ENCODE peak calls at places on chromosomes 11 and 22, in four cellular contexts. U is lower lobe of right lung, M is heart right ventricle, I is endodermal cell. W is an unnamed sample.

GRCh38 chr11:102647430-102647829 is 22.3 kb upstream of the MMP20 start:
- DNase-seq in M (no peak), I (no peak), U (no peak), W (no peak)

GRCh38 chr11:67279589-67280340 is 9.3 kb upstream of the ANKRD13D start:
- DNase-seq in U (peak; percentile 29), I (no peak), M (no peak), W (no peak)

GRCh38 chr11:76669901-76670474 is 559 bp downstream of the LRRC32 start:
- DNase-seq in I (peak; percentile 56), M (peak; percentile 51), U (peak; percentile 41), W (peak; percentile 47)

GRCh38 chr11:109854696-109855095 is 238.5 kb upstream of the ZC3H12C start:
- DNase-seq in U (no peak), I (no peak), M (no peak), W (no peak)

GRCh38 chr11:36142439-36142838 is 146.8 kb downstream of the COMMD9 start:
- DNase-seq in U (no peak), M (no peak), I (no peak), W (no peak)

GRCh38 chr11:119780264-119780953 is 51.4 kb upstream of the NECTIN1 start:
- DNase-seq in U (peak; percentile 17), I (no peak), M (peak; percentile 67), W (no peak)

GRCh38 chr11:1763336-1763795 is 361 bp downstream of the CTSD start:
- DNase-seq in I (no peak), M (no peak), U (no peak), W (no peak)

GRCh38 chr11:25943031-25943430 is 388.9 kb upstream of the ANO3 start:
- DNase-seq in I (no peak), U (no peak), M (no peak), W (no peak)

GRCh38 chr11:12889243-12889642 is 119.9 kb upstream of the RASSF10 start:
- DNase-seq in I (no peak), M (peak; percentile 38), U (peak; percentile 55), W (no peak)

GRCh38 chr11:24312464-24313238 is 184.2 kb upstream of the LUZP2 start:
- DNase-seq in M (no peak), U (no peak), I (no peak), W (no peak)

GRCh38 chr11:124837491-124837856 is 27.8 kb upstream of the ROBO3 start:
- DNase-seq in M (peak; percentile 20), U (no peak), I (peak; percentile 72), W (peak; percentile 57)

GRCh38 chr22:50620861-50621490 is 7.0 kb downstream of the ARSA start:
- DNase-seq in I (no peak), M (no peak), U (no peak), W (no peak)

GRCh38 chr22:20244744-20245576 is 23.2 kb downstream of the RTN4R start:
- DNase-seq in M (no peak), U (no peak), I (no peak), W (no peak)

GRCh38 chr11:46738887-46739286 is 19.9 kb downstream of the F2 start:
- DNase-seq in M (no peak), I (no peak), U (no peak), W (no peak)

GRCh38 chr11:35223429-35223828 is 84.5 kb downstream of the CD44 start:
- DNase-seq in M (no peak), U (no peak), I (no peak), W (peak; percentile 38)

GRCh38 chr11:117286588-117286987 is 4.6 kb upstream of the BACE1-AS start:
- DNase-seq in U (no peak), I (peak; percentile 8), M (no peak), W (no peak)

GRCh38 chr11:38835986-38836385 is 2237.9 kb upstream of the RAG2 start:
- DNase-seq in M (no peak), I (no peak), U (no peak), W (no peak)

GRCh38 chr11:122763108-122763507 is 75.2 kb upstream of the CRTAM start:
- DNase-seq in M (no peak), U (no peak), I (no peak), W (no peak)

GRCh38 chr11:38446336-38446735 is 1848.3 kb upstream of the RAG2 start:
- DNase-seq in U (no peak), I (no peak), M (no peak), W (peak; percentile 9)

GRCh38 chr22:36197065-36197440 is 4.6 kb downstream of the APOL4 start:
- DNase-seq in U (no peak), I (peak; percentile 92), M (peak; percentile 74), W (peak; percentile 85)

GRCh38 chr11:117071344-117071787 is 26.9 kb downstream of the SIK3 start:
- DNase-seq in I (no peak), M (peak; percentile 51), U (no peak), W (no peak)

GRCh38 chr11:128767518-128767917 is 73.6 kb downstream of the FLI1 start:
- DNase-seq in I (no peak), M (no peak), U (no peak), W (no peak)

GRCh38 chr11:76677010-76677771 is 6.6 kb upstream of the LRRC32 start:
- DNase-seq in U (no peak), I (no peak), M (no peak), W (no peak)

GRCh38 chr11:12725863-12726666 is 51.8 kb downstream of the TEAD1 start:
- DNase-seq in U (no peak), I (peak; percentile 32), M (no peak), W (no peak)

GRCh38 chr11:128179512-128179911 is 407.8 kb downstream of the ETS1 start:
- DNase-seq in I (no peak), U (no peak), M (no peak), W (peak; percentile 20)

GRCh38 chr11:96161271-96162089 is 181.5 kb downstream of the MAML2 start:
- DNase-seq in U (no peak), I (no peak), M (no peak), W (no peak)

GRCh38 chr11:9664276-9665171 is 647 bp downstream of the SWAP70 start:
- DNase-seq in U (peak; percentile 74), I (no peak), M (peak; percentile 39), W (peak; percentile 65)

GRCh38 chr11:78655561-78655960 is 80.9 kb upstream of the NARS2 start:
- DNase-seq in M (no peak), U (peak; percentile 5), I (no peak), W (no peak)

GRCh38 chr11:96061730-96062524 is 138.0 kb upstream of the MTMR2 start:
- DNase-seq in M (no peak), I (no peak), U (no peak), W (no peak)

GRCh38 chr11:85801527-85801926 is 9.4 kb downstream of the SYTL2 start:
- DNase-seq in U (no peak), M (no peak), I (no peak), W (no peak)

GRCh38 chr11:113189909-113190667 is 124.3 kb upstream of the TTC12 start:
- DNase-seq in U (no peak), M (no peak), I (no peak), W (peak; percentile 13)

GRCh38 chr11:106466441-106467190 is 389.2 kb downstream of the AASDHPPT start:
- DNase-seq in U (no peak), I (no peak), M (no peak), W (no peak)

GRCh38 chr11:119081682-119082081 is 3.0 kb upstream of the HMBS start:
- DNase-seq in I (no peak), U (no peak), M (no peak), W (no peak)

GRCh38 chr11:70775386-70775785 is 377.1 kb downstream of the CTTN start:
- DNase-seq in M (no peak), U (no peak), I (no peak), W (no peak)
- H3K27me3 ChIP-seq in M (no peaks in the 10 kb centered on the region), U (no peaks in the 10 kb centered on the region), I (no peaks in the 10 kb centered on the region), W (no peaks in the 10 kb centered on the region)

GRCh38 chr22:29482253-29482652 is 2.2 kb downstream of the NEFH start:
- DNase-seq in M (no peak), I (no peak), U (no peak), W (no peak)
- H3K4me3 ChIP-seq in M (no peak overlapping the region), I (no peak overlapping the region), U (no peak overlapping the region), W (no peak overlapping the region)

DNA sequence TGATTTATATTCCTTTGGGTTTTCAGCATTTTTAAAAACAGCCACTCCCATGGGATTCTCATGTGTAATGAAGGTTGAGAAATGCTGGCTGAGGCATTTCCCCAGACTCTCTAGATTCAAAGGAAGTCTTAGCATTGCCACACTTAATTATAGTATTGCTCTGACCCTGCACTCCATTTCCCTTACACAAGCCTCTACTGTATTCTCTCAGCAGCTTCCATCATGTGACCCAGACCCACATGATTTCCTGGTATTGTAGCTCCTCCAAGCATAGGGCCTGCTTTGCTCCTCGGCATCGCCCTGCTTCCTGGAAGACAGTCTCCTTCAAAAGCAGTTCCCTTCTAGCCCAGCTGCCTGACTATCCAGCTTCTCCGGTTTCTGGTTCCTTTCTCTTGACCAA is 261.5 kb downstream of the LARGE1 start:
- DNase-seq in U (no peak), M (peak; percentile 74), I (no peak), W (no peak)
- H3K27ac ChIP-seq in U (peak overlapping the region; percentile 47), M (peak overlapping the region; percentile 65), I (no peak overlapping the region), W (no peak overlapping the region)

GRCh38 chr11:61751384-61751783 is 1.1 kb upstream of the MYRF start:
- DNase-seq in I (no peak), U (no peak), M (no peak), W (no peak)

GRCh38 chr11:61752925-61753551 is 602 bp downstream of the MYRF start:
- DNase-seq in M (no peak), I (no peak), U (no peak), W (no peak)

GRCh38 chr11:61752117-61752924 is at the start of gene MYRF:
- DNase-seq in U (peak; percentile 61), I (peak; percentile 89), M (peak; percentile 35), W (no peak)

GRCh38 chr11:61749607-61750217 is 2.7 kb upstream of the MYRF start:
- DNase-seq in U (no peak), I (peak; percentile 67), M (no peak), W (peak; percentile 68)

GRCh38 chr11:61750631-61751273 is 1.7 kb upstream of the MYRF start:
- DNase-seq in I (no peak), M (no peak), U (no peak), W (no peak)
- H3K27me3 ChIP-seq in I (no peaks in the 10 kb centered on the region), M (peaks cover 9% of the 10 kb centered on the region), U (peaks cover 29% of the 10 kb centered on the region), W (no peaks in the 10 kb centered on the region)

GRCh38 chr11:370087-370941 is 1.0 kb downstream of the B4GALNT4 start:
- DNase-seq in I (peak; percentile 85), U (peak; percentile 28), M (no peak), W (no peak)
- H3K4me3 ChIP-seq in I (peak overlapping the region; percentile 85), U (no peak overlapping the region), M (no peak overlapping the region), W (no peak overlapping the region)

GRCh38 chr22:29300807-29301601 is 5.4 kb upstream of the GAS2L1 start:
- DNase-seq in U (no peak), M (no peak), I (peak; percentile 66), W (no peak)

GRCh38 chr22:29301716-29302401 is 4.6 kb upstream of the GAS2L1 start:
- DNase-seq in I (peak; percentile 56), M (no peak), U (no peak), W (no peak)

GRCh38 chr22:29300467-29300806 is 6.0 kb upstream of the GAS2L1 start:
- DNase-seq in U (no peak), I (no peak), M (no peak), W (no peak)

GRCh38 chr22:29302402-29302680 is 4.1 kb upstream of the GAS2L1 start:
- DNase-seq in U (no peak), M (no peak), I (no peak), W (no peak)

GRCh38 chr22:29302681-29303465 is 3.6 kb upstream of the GAS2L1 start:
- DNase-seq in M (no peak), I (peak; percentile 74), U (no peak), W (peak; percentile 56)
- H3K27ac ChIP-seq in M (peak overlapping the region; percentile 9), I (peak overlapping the region; percentile 32), U (peak overlapping the region; percentile 41), W (no peak overlapping the region)

GRCh38 chr11:72241290-72241781 is 2.6 kb downstream of the PHOX2A start:
- DNase-seq in M (no peak), U (no peak), I (peak; percentile 58), W (no peak)
- H3K27me3 ChIP-seq in M (peaks cover 63% of the 10 kb centered on the region), U (peaks cover 64% of the 10 kb centered on the region), I (peaks cover 69% of the 10 kb centered on the region), W (no peaks in the 10 kb centered on the region)

GRCh38 chr22:23240639-23241389 is 60.5 kb downstream of the BCR start:
- DNase-seq in M (no peak), U (no peak), I (peak; percentile 81), W (no peak)
- H3K4me3 ChIP-seq in M (no peak overlapping the region), U (no peak overlapping the region), I (peak overlapping the region; percentile 52), W (no peak overlapping the region)